ENCODE peak calls at places on chromosomes 11 and 22, in four cellular contexts. M is choroid plexus epithelial cell, X is MM.1S, V is sigmoid colon. C is an unnamed sample.

GRCh38 chr11:10818594-10818993 is 9.9 kb upstream of the EIF4G2 start:
- DNase-seq in V (no peak), M (no peak), X (no peak), C (no peak)

GRCh38 chr11:112288021-112288420 is 27.4 kb upstream of the PLET1 start:
- DNase-seq in M (no peak), V (no peak), X (no peak), C (no peak)

GRCh38 chr11:2459016-2459725 is 14.4 kb downstream of the KCNQ1 start:
- DNase-seq in V (no peak), X (peak), M (no peak), C (no peak)

GRCh38 chr11:65854871-65855837 is 2.8 kb downstream of the CFL1 start:
- DNase-seq in V (peak), X (no peak), M (no peak), C (no peak)

GRCh38 chr11:102592634-102593581 is 32.2 kb downstream of the MMP20 start:
- DNase-seq in X (peak), V (no peak), M (peak), C (no peak)

GRCh38 chr11:57214494-57214893 is 22.6 kb downstream of the APLNR start:
- DNase-seq in M (peak), X (no peak), V (no peak), C (no peak)

GRCh38 chr11:67006029-67006884 is 16.7 kb upstream of the SYT12 start:
- DNase-seq in M (peak), X (peak), V (no peak), C (no peak)

GRCh38 chr11:70423523-70424505 is 25.5 kb downstream of the CTTN start:
- DNase-seq in M (peak), X (no peak), V (no peak), C (peak)

GRCh38 chr22:37126383-37126782 is 16.9 kb upstream of the TMPRSS6 start:
- DNase-seq in V (no peak), M (no peak), X (peak), C (no peak)

DNA sequence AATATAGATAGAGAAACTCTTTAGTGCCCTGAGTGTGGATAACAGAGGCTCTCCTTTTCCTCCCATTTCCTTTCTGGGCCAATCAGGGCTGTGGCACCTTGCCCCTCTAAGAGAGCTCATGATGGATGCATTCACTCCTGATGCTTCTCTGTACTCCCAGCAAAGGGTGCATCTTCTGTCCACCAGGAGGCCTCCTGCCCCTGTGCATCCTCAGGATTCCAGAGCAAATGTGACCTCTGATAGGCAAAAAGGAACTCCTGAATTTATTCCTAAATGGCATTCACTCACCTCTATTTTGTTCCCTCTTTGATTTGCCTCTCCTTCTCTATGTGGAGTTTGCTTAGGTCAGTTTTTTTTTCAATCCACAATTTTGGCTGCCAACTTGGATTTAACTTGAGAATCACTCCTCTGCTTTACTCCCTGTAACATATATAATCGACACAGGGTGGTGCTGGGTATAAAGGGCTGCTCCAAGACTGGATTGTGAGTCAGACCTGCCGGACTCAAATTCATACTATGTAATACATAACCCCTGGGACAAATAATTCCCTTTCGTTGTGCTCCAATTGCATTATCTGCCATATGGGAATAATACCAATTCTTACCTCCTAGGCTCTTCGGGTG is 1.1 kb upstream of the MRGPRX4 start:
- DNase-seq in V (no peak), X (peak), M (peak), C (peak)
- TF ChIP-seq CTCF in V (no peak), X (peak), M (peak), C (peak)

GRCh38 chr22:32725369-32725988 is 76.0 kb upstream of the TIMP3 start:
- DNase-seq in X (no peak), V (no peak), M (no peak), C (no peak)
- TF ChIP-seq CTCF in X (no peak), V (no peak), M (no peak), C (no peak)

GRCh38 chr11:779120-779954 is 2.0 kb upstream of the GATD1 start:
- DNase-seq in M (no peak), X (no peak), V (no peak), C (no peak)
- TF ChIP-seq CTCF in M (no peak), X (no peak), V (no peak), C (no peak)

GRCh38 chr11:892106-892505 is 18.5 kb downstream of the CHID1 start:
- DNase-seq in M (no peak), X (no peak), V (no peak), C (no peak)
- TF ChIP-seq CTCF in M (no peak), X (no peak), V (no peak), C (no peak)

DNA sequence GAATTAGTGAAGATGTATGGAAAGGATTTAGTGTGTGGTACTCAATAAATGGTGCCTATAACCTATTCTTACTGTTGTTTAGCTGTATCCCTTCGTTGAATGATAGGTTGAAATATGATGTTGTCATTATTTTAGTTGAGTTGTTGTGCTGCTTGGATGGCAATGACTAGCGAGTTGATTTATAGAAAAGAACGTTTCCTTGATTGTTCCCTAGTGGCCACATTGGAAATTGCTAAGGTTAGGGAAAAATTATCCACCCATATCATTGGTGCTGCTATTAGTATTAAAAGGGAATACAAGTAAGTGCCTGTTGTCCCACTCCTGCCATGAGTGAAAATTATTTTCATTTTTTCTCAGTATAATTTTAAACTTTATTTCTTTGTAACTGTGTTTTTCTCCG is 14.5 kb downstream of the EMSY start:
- DNase-seq in X (no peak), V (no peak), M (no peak), C (no peak)
- TF ChIP-seq CTCF in X (peak), V (no peak), M (peak), C (peak)

DNA sequence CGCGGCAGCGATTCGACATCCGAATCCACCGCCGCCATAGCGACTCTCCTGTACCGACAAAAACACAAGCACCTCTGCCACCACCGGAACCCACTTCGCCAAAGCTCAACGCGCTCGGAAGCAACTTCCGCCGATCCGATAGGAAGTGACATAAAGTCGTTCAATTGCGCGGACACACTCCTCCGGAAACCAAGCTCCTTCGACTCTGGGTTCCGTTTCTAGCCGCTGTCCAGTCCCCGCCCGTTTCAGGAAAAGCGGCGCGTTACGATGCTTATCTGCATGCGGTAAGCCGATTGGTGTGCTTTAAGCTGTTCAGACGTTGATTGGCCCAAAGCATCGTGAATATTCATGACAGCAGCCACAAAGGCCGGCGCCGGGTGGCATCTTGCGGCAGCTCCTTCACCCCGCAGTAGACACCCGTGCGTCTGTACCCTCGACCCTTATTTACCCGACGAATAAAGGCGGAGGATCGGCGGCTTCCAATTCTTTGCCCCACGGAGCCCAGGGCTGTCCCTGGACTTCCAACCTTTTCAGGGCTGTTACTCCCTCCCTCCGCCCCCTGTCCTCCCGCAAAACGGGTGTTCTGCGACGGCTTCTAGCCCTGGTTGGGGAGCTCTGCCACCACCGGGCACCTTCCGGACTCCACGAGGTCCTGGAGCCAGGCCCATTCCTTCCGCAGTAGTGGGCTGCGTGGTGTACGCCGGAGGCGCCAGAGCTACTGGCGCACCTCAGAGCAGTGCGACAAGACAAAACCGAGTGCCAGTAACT is at the start of gene TUT1:
- DNase-seq in M (peak), V (peak), X (peak), C (peak)
- TF ChIP-seq CTCF in M (no peak), V (no peak), X (peak), C (no peak)

GRCh38 chr22:41948142-41948541 is 1.2 kb upstream of the CENPM start:
- DNase-seq in V (no peak), X (no peak), M (no peak), C (no peak)

GRCh38 chr22:41947181-41948080 is 479 bp upstream of the CENPM start:
- DNase-seq in V (no peak), M (no peak), X (no peak), C (no peak)

GRCh38 chr22:41943661-41944209 is 3.2 kb downstream of the CENPM start:
- DNase-seq in M (no peak), X (no peak), V (no peak), C (no peak)

GRCh38 chr22:41949297-41949965 is 2.5 kb upstream of the CENPM start:
- DNase-seq in M (no peak), V (no peak), X (no peak), C (no peak)

DNA sequence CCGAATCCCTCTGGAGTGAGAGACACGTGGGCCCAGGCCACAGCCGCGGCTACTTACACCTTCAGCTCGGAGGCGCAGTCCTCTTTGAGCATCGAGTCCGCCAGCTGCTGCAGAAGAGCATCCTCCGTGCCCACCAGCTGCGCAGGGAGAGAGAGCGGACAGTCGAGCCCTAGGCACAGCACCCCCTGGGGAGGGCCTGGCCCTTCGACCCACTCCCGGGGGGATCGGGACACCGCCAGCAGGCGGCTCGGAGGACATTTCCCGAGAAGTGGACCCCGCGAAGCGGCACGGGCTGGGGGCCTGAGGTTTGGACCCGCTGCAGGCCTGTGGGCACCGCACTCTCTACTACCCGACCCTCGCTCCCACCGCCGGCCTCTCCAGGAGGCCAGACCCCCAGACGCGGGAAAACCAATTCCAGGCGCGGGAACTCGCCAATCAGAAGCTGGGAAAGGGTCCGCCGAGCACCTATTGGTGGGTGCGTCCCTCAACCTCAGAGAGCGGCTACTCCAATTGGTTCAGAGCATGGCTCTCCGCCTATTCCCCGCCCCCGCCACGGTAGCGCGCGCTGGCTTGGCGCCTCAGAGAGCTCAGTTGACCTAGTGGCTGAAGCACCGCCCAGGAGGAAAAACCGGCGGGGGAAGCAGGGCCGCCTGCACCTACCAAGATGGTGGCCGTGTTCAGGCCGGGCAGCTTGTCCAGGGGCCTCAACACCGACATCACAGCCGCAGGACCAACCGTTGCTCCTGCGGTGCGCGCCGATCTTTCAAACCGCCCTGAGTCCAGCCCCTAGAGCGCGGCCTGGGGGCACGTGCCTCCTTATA is at the start of gene CENPM:
- DNase-seq in V (peak), M (peak), X (peak), C (peak)
- TF ChIP-seq CTCF in V (no peak), M (peak), X (peak), C (no peak)

DNA sequence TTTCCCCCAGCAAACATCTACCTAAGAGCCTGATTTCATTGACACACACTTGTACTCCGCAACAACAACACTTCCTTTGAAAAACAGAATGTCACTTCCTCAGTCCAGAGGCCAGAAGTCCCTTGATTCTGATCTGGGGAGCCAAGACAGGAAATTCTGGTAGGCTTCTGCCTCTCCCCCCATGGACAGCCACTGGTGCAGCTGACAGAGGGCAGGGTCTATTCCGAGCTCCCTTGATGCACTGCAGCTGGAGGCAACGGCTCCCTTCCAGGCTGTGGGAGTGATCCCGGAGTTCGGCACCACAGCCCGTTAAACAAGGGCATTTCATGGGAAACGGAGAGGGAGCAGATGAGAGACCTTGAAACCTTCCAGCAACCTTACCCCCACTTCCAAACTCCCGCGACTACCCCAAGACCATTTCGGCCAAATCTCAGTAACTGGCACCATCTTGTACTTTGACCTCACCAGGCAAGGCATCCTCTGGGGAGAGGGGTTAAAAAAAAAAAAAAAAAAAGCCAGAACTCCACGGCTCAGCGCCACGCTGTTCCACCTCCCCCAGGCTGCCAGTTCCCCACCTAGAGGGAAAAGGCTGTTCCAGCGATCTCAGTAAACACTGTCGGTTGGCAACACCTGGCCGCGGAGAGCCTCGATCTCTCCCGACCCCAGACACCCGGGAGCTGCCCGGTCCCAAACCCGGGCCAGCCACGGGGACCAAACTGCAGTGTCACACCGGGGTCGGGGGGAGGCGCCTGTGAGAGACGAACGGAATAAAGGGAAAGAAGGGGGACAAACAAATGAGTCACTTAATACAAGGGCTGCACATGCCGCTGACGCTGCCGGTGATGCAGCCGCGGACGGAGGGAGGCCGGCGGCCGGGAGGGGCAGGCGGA is 1.1 kb downstream of the GAB2 start:
- DNase-seq in V (peak), M (peak), X (peak), C (peak)
- TF ChIP-seq CTCF in V (peak), M (peak), X (peak), C (peak)

DNA sequence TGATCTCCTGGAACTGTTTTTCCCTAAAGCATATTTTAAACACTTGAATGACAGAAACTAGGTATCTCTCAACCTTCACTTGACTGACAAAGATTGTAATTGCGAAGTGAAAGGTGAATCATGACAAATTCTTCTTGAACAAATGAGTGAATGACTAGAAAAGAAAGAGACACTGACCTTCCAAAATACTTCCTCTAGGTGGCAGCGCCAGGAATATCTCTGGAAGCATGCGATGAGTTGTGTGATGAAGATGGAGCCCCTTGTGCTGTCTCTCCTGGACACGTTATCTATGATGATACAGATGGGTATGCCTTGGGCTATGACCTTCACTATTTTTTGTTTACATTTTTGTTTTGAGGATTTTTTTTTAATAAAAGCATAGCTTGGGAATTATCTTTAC is 7.0 kb upstream of the CASP12 start:
- DNase-seq in M (no peak), V (no peak), X (no peak), C (no peak)
- TF ChIP-seq CTCF in M (peak), V (no peak), X (peak), C (no peak)